ENCODE peak calls at places on chromosome 5, in six cellular contexts. One of them, this sample, is unnamed.
A peak's percentile ranks its signal among the peaks of the same experiment; 100 is the strongest.

GRCh38 chr5:73433982-73434342 is 14.6 kb downstream of the FOXD1 start:
- DNase-seq in keratinocyte: no peak
- DNase-seq in A549: no peak
- DNase-seq in heart right ventricle: no peak
- DNase-seq in HCT116: no peak
- DNase-seq in GM23338: no peak
- DNase-seq in this sample: no peak

GRCh38 chr5:153559926-153560325 is 69.5 kb downstream of the GRIA1 start:
- DNase-seq in GM23338: no peak
- DNase-seq in keratinocyte: no peak
- DNase-seq in heart right ventricle: no peak
- DNase-seq in HCT116: no peak
- DNase-seq in A549: no peak
- DNase-seq in this sample: no peak

GRCh38 chr5:112604741-112605390 is 132.8 kb upstream of the APC start:
- DNase-seq in heart right ventricle: no peak
- DNase-seq in HCT116: peak; percentile 29
- DNase-seq in A549: peak; percentile 10
- DNase-seq in GM23338: peak; percentile 60
- DNase-seq in keratinocyte: no peak
- DNase-seq in this sample: no peak

GRCh38 chr5:10586008-10586407 is 22.1 kb downstream of the ANKRD33B start:
- DNase-seq in GM23338: no peak
- DNase-seq in keratinocyte: no peak
- DNase-seq in HCT116: no peak
- DNase-seq in heart right ventricle: no peak
- DNase-seq in A549: no peak
- DNase-seq in this sample: no peak

GRCh38 chr5:10632110-10632903 is 68.4 kb downstream of the ANKRD33B start:
- DNase-seq in keratinocyte: no peak
- DNase-seq in A549: no peak
- DNase-seq in HCT116: peak; percentile 34
- DNase-seq in heart right ventricle: no peak
- DNase-seq in GM23338: no peak
- DNase-seq in this sample: no peak

GRCh38 chr5:1445313-1445894 is at the start of gene SLC6A3:
- DNase-seq in keratinocyte: no peak
- DNase-seq in heart right ventricle: no peak
- DNase-seq in HCT116: no peak
- DNase-seq in A549: no peak
- DNase-seq in GM23338: peak; percentile 93
- DNase-seq in this sample: no peak

GRCh38 chr5:111697881-111698757 is 58.9 kb downstream of the NREP start:
- DNase-seq in heart right ventricle: no peak
- DNase-seq in GM23338: peak; percentile 56
- DNase-seq in keratinocyte: no peak
- DNase-seq in A549: peak; percentile 33
- DNase-seq in HCT116: no peak
- DNase-seq in this sample: no peak

GRCh38 chr5:40277161-40277906 is 402.4 kb upstream of the PTGER4 start:
- DNase-seq in heart right ventricle: no peak
- DNase-seq in HCT116: no peak
- DNase-seq in keratinocyte: no peak
- DNase-seq in A549: no peak
- DNase-seq in GM23338: no peak
- DNase-seq in this sample: no peak

GRCh38 chr5:109215040-109215439 is 194.7 kb downstream of the PJA2 start:
- DNase-seq in GM23338: no peak
- DNase-seq in HCT116: no peak
- DNase-seq in keratinocyte: no peak
- DNase-seq in heart right ventricle: no peak
- DNase-seq in A549: no peak
- DNase-seq in this sample: no peak

GRCh38 chr5:181243521-181244307 is at the start of gene RACK1:
- DNase-seq in A549: peak; percentile 92
- DNase-seq in heart right ventricle: peak; percentile 85
- DNase-seq in HCT116: peak; percentile 81
- DNase-seq in GM23338: peak; percentile 95
- DNase-seq in keratinocyte: no peak
- DNase-seq in this sample: peak; percentile 70

GRCh38 chr5:75265731-75266130 is 29.1 kb upstream of the ANKRD31 start:
- DNase-seq in heart right ventricle: no peak
- DNase-seq in GM23338: peak; percentile 80
- DNase-seq in HCT116: peak; percentile 37
- DNase-seq in keratinocyte: peak; percentile 11
- DNase-seq in A549: peak; percentile 50
- DNase-seq in this sample: no peak

GRCh38 chr5:1463326-1464095 is 18.3 kb upstream of the SLC6A3 start:
- DNase-seq in A549: no peak
- DNase-seq in heart right ventricle: no peak
- DNase-seq in keratinocyte: no peak
- DNase-seq in HCT116: no peak
- DNase-seq in GM23338: no peak
- DNase-seq in this sample: no peak

GRCh38 chr5:154644745-154645411 is 110.3 kb upstream of the LARP1 start:
- DNase-seq in HCT116: no peak
- DNase-seq in heart right ventricle: no peak
- DNase-seq in keratinocyte: no peak
- DNase-seq in A549: no peak
- DNase-seq in GM23338: no peak
- DNase-seq in this sample: no peak

GRCh38 chr5:82349651-82350050 is 71.5 kb upstream of the RPS23 start:
- DNase-seq in HCT116: no peak
- DNase-seq in heart right ventricle: no peak
- DNase-seq in A549: peak; percentile 16
- DNase-seq in keratinocyte: no peak
- DNase-seq in GM23338: peak; percentile 83
- DNase-seq in this sample: peak; percentile 17

GRCh38 chr5:149647334-149647733 is 66.0 kb downstream of the ARHGEF37 start:
- DNase-seq in A549: no peak
- DNase-seq in heart right ventricle: no peak
- DNase-seq in GM23338: no peak
- DNase-seq in HCT116: no peak
- DNase-seq in keratinocyte: no peak
- DNase-seq in this sample: no peak

GRCh38 chr5:149684371-149684770 is 45.7 kb upstream of the PPARGC1B start:
- DNase-seq in GM23338: no peak
- DNase-seq in heart right ventricle: no peak
- DNase-seq in keratinocyte: no peak
- DNase-seq in A549: no peak
- DNase-seq in HCT116: no peak
- DNase-seq in this sample: no peak

GRCh38 chr5:37120270-37120669 is 128.9 kb downstream of the CPLANE1 start:
- DNase-seq in heart right ventricle: no peak
- DNase-seq in GM23338: no peak
- DNase-seq in A549: no peak
- DNase-seq in keratinocyte: no peak
- DNase-seq in HCT116: no peak
- DNase-seq in this sample: no peak

GRCh38 chr5:55231476-55232193 is 1.8 kb downstream of the CCNO start:
- DNase-seq in A549: no peak
- DNase-seq in keratinocyte: no peak
- DNase-seq in HCT116: no peak
- DNase-seq in GM23338: peak; percentile 36
- DNase-seq in heart right ventricle: no peak
- DNase-seq in this sample: no peak

GRCh38 chr5:157188270-157188669 is 7.6 kb downstream of the ITK start:
- DNase-seq in HCT116: no peak
- DNase-seq in A549: no peak
- DNase-seq in keratinocyte: no peak
- DNase-seq in heart right ventricle: no peak
- DNase-seq in GM23338: no peak
- DNase-seq in this sample: no peak

GRCh38 chr5:119070828-119071572 is at the start of gene DMXL1:
- DNase-seq in GM23338: peak; percentile 100
- DNase-seq in keratinocyte: peak; percentile 94
- DNase-seq in heart right ventricle: peak; percentile 99
- DNase-seq in HCT116: peak; percentile 99
- DNase-seq in A549: peak; percentile 99
- DNase-seq in this sample: peak; percentile 99

GRCh38 chr5:139636975-139637408 is 11.2 kb upstream of the CXXC5 start:
- DNase-seq in A549: no peak
- DNase-seq in keratinocyte: peak; percentile 77
- DNase-seq in heart right ventricle: no peak
- DNase-seq in GM23338: no peak
- DNase-seq in HCT116: no peak
- DNase-seq in this sample: no peak

GRCh38 chr5:132065351-132065937 is 5.0 kb downstream of the IL3 start:
- DNase-seq in HCT116: peak; percentile 60
- DNase-seq in keratinocyte: no peak
- DNase-seq in A549: peak; percentile 74
- DNase-seq in heart right ventricle: peak; percentile 57
- DNase-seq in GM23338: peak; percentile 90
- DNase-seq in this sample: no peak

GRCh38 chr5:672329-673139 is 20.6 kb downstream of the TPPP start:
- DNase-seq in heart right ventricle: peak; percentile 87
- DNase-seq in HCT116: no peak
- DNase-seq in GM23338: peak; percentile 93
- DNase-seq in A549: peak; percentile 95
- DNase-seq in keratinocyte: no peak
- DNase-seq in this sample: peak; percentile 78

GRCh38 chr5:78483809-78484521 is 123.5 kb downstream of the SCAMP1 start:
- DNase-seq in A549: peak; percentile 20
- DNase-seq in keratinocyte: no peak
- DNase-seq in GM23338: no peak
- DNase-seq in HCT116: no peak
- DNase-seq in heart right ventricle: no peak
- DNase-seq in this sample: no peak

GRCh38 chr5:57478826-57479225 is 3.8 kb downstream of the ACTBL2 start:
- DNase-seq in keratinocyte: no peak
- DNase-seq in A549: no peak
- DNase-seq in HCT116: no peak
- DNase-seq in GM23338: no peak
- DNase-seq in heart right ventricle: no peak
- DNase-seq in this sample: no peak

GRCh38 chr5:135309391-135310327 is 89.4 kb downstream of the MACROH2A1 start:
- DNase-seq in A549: no peak
- DNase-seq in keratinocyte: no peak
- DNase-seq in GM23338: no peak
- DNase-seq in heart right ventricle: no peak
- DNase-seq in HCT116: no peak
- DNase-seq in this sample: no peak

DNA sequence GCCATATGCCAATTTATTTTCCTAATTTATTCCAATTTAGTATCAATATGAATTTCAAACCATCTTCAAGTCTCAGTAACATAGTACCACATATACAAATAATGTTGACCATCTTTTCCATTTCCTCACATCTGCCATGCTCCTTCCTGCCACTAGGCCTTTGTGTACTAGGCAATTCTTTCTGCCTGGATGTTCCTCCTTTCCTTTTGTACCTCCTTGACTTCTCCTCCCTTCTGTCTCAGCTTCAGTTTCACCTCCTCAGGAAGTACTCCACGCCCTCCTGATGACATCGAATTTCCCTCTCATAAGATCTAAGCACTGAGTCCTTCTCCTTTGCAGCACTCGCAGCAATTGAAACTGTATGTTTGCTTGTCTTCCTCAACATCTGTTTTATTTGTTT is 53.9 kb downstream of the MEF2C start:
- DNase-seq in heart right ventricle: no peak
- DNase-seq in keratinocyte: no peak
- DNase-seq in GM23338: peak; percentile 21
- DNase-seq in HCT116: no peak
- DNase-seq in A549: no peak
- DNase-seq in this sample: no peak
- H3K27ac ChIP-seq in heart right ventricle: peak overlapping the region; percentile 90
- H3K27ac ChIP-seq in keratinocyte: no peak overlapping the region
- H3K27ac ChIP-seq in GM23338: no peak overlapping the region
- H3K27ac ChIP-seq in HCT116: peak overlapping the region; percentile 17
- H3K27ac ChIP-seq in A549: no peak overlapping the region
- H3K27ac ChIP-seq in this sample: peak overlapping the region; percentile 81

GRCh38 chr5:151048526-151048925 is 28.1 kb downstream of the GPX3 start:
- DNase-seq in heart right ventricle: no peak
- DNase-seq in A549: peak; percentile 43
- DNase-seq in GM23338: peak; percentile 69
- DNase-seq in keratinocyte: no peak
- DNase-seq in HCT116: no peak
- DNase-seq in this sample: no peak
- TF ChIP-seq CTCF in heart right ventricle: no peak
- TF ChIP-seq CTCF in A549: peak; percentile 41
- TF ChIP-seq CTCF in GM23338: peak; percentile 52
- TF ChIP-seq CTCF in keratinocyte: peak; percentile 39
- TF ChIP-seq CTCF in HCT116: peak; percentile 41
- TF ChIP-seq CTCF in this sample: peak; percentile 8

GRCh38 chr5:158990979-158991378 is 108.7 kb downstream of the EBF1 start:
- DNase-seq in GM23338: no peak
- DNase-seq in heart right ventricle: no peak
- DNase-seq in keratinocyte: no peak
- DNase-seq in HCT116: no peak
- DNase-seq in A549: no peak
- DNase-seq in this sample: no peak

GRCh38 chr5:158991391-158991790 is 108.3 kb downstream of the EBF1 start:
- DNase-seq in heart right ventricle: no peak
- DNase-seq in GM23338: no peak
- DNase-seq in A549: no peak
- DNase-seq in HCT116: no peak
- DNase-seq in keratinocyte: no peak
- DNase-seq in this sample: no peak

GRCh38 chr5:158988987-158989624 is 110.6 kb downstream of the EBF1 start:
- DNase-seq in GM23338: no peak
- DNase-seq in keratinocyte: no peak
- DNase-seq in heart right ventricle: no peak
- DNase-seq in HCT116: no peak
- DNase-seq in A549: no peak
- DNase-seq in this sample: no peak

GRCh38 chr5:158995694-158996173 is 104.0 kb downstream of the EBF1 start:
- DNase-seq in heart right ventricle: no peak
- DNase-seq in GM23338: no peak
- DNase-seq in A549: no peak
- DNase-seq in keratinocyte: no peak
- DNase-seq in HCT116: no peak
- DNase-seq in this sample: no peak

DNA sequence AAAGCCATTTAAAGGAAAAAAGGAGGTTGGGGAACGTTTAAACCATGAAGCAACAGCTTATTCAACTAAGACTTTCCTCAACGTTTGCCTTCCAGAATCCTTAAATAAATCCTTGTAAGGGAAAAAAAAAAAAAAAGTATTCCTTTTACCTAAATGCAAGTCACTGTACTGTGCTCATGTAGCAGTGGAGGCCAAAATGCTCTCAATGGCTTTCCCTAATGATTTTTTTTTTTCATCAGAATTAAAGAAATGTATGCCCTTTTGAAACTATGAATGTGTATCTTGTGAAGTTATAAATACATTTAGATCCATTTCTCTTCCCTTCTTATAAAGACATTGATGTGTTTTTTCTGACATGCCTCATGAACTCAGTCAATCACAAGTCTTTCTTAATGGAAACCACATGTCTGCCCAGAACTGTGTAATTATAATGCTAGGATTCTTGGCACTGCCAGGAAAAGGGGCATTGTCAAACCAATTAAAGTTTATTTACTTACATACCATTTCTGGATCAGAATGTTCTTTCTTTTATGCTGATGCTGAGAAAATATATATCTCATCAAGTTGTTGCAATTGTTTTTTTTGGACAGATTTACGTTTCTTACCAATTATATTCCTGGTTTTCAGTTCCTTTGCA is 107.5 kb downstream of the EBF1 start:
- DNase-seq in heart right ventricle: no peak
- DNase-seq in keratinocyte: no peak
- DNase-seq in HCT116: no peak
- DNase-seq in GM23338: no peak
- DNase-seq in A549: no peak
- DNase-seq in this sample: no peak
- H3K27ac ChIP-seq in heart right ventricle: no peak overlapping the region
- H3K27ac ChIP-seq in keratinocyte: no peak overlapping the region
- H3K27ac ChIP-seq in HCT116: no peak overlapping the region
- H3K27ac ChIP-seq in GM23338: no peak overlapping the region
- H3K27ac ChIP-seq in A549: no peak overlapping the region
- H3K27ac ChIP-seq in this sample: peak overlapping the region; percentile 67

GRCh38 chr5:141494761-141495455 is 6.0 kb downstream of the PCDHGC5 start:
- DNase-seq in GM23338: peak; percentile 62
- DNase-seq in A549: no peak
- DNase-seq in HCT116: no peak
- DNase-seq in keratinocyte: no peak
- DNase-seq in heart right ventricle: no peak
- DNase-seq in this sample: no peak
- TF ChIP-seq CTCF in GM23338: no peak
- TF ChIP-seq CTCF in A549: no peak
- TF ChIP-seq CTCF in HCT116: no peak
- TF ChIP-seq CTCF in keratinocyte: no peak
- TF ChIP-seq CTCF in heart right ventricle: no peak
- TF ChIP-seq CTCF in this sample: no peak

This sample was measured in thoracic aorta.